ENCODE peak calls at places on chromosomes 2 and 18, in eight cellular contexts. X, H, O, W, F, E, N and T are unnamed samples.

GRCh38 chr18:49368876-49369440 is 91.5 kb downstream of the DYM start:
- DNase-seq in X (no peak), H (no peak), O (peak), W (no peak), F (no peak), E (no peak), N (no peak), T (no peak)

GRCh38 chr2:212539145-212539880 is 711 bp upstream of the ERBB4 start:
- DNase-seq in X (no peak), H (peak), O (no peak), W (no peak), F (peak), E (no peak), N (peak), T (no peak)

GRCh38 chr2:110869472-110870446 is 137.4 kb downstream of the ACOXL start:
- DNase-seq in X (no peak), H (no peak), O (peak), W (peak), F (peak), E (no peak), N (no peak), T (no peak)

GRCh38 chr2:145845923-145846322 is 1326.0 kb upstream of the ZEB2 start:
- DNase-seq in X (no peak), H (no peak), O (no peak), W (no peak), F (no peak), E (no peak), N (no peak), T (no peak)

GRCh38 chr2:207163053-207163814 is 2.5 kb downstream of the KLF7 start:
- DNase-seq in X (peak), H (no peak), O (peak), W (peak), F (no peak), E (no peak), N (no peak), T (no peak)

GRCh38 chr2:238389985-238390682 is 36.6 kb upstream of the ASB1 start:
- DNase-seq in X (no peak), H (peak), O (no peak), W (peak), F (peak), E (no peak), N (no peak), T (no peak)

GRCh38 chr2:95275151-95275515 is 884 bp downstream of the PROM2 start:
- DNase-seq in X (no peak), H (no peak), O (no peak), W (no peak), F (no peak), E (no peak), N (no peak), T (no peak)

GRCh38 chr2:44715671-44716077 is 225.8 kb upstream of the SIX3 start:
- DNase-seq in X (peak), H (no peak), O (peak), W (peak), F (peak), E (no peak), N (peak), T (no peak)

GRCh38 chr2:236872015-236872414 is 213.7 kb upstream of the COPS8 start:
- DNase-seq in X (no peak), H (peak), O (no peak), W (no peak), F (no peak), E (no peak), N (no peak), T (no peak)

GRCh38 chr2:163701399-163702195 is 34.2 kb downstream of the FIGN start:
- DNase-seq in X (no peak), H (no peak), O (no peak), W (peak), F (no peak), E (no peak), N (no peak), T (no peak)

GRCh38 chr2:17095340-17095739 is 422.9 kb downstream of the RAD51AP2 start:
- DNase-seq in X (no peak), H (no peak), O (no peak), W (no peak), F (no peak), E (no peak), N (no peak), T (no peak)

GRCh38 chr2:195543902-195544894 is 112.8 kb upstream of the SLC39A10 start:
- DNase-seq in X (peak), H (no peak), O (peak), W (peak), F (no peak), E (no peak), N (no peak), T (no peak)

GRCh38 chr2:33598472-33599174 is 476 bp downstream of the FAM98A start:
- DNase-seq in X (peak), H (peak), O (peak), W (peak), F (peak), E (peak), N (peak), T (peak)

GRCh38 chr18:79136742-79137141 is 67.5 kb downstream of the ATP9B start:
- DNase-seq in X (no peak), H (no peak), O (peak), W (no peak), F (no peak), E (peak), N (no peak), T (no peak)

GRCh38 chr18:23926590-23926989 is 88.0 kb upstream of the TTC39C start:
- DNase-seq in X (no peak), H (no peak), O (no peak), W (no peak), F (no peak), E (no peak), N (no peak), T (no peak)

GRCh38 chr2:217396586-217396985 is 536.7 kb upstream of the TNP1 start:
- DNase-seq in X (no peak), H (no peak), O (no peak), W (no peak), F (no peak), E (no peak), N (no peak), T (no peak)

GRCh38 chr18:58892536-58892935 is 27.9 kb downstream of the ZNF532 start:
- DNase-seq in X (no peak), H (no peak), O (no peak), W (no peak), F (no peak), E (no peak), N (no peak), T (no peak)

GRCh38 chr18:5601188-5601624 is 57.4 kb upstream of the EPB41L3 start:
- DNase-seq in X (no peak), H (no peak), O (no peak), W (no peak), F (peak), E (no peak), N (no peak), T (no peak)

GRCh38 chr2:3354986-3355385 is 22.6 kb downstream of the EIPR1 start:
- DNase-seq in X (no peak), H (no peak), O (no peak), W (no peak), F (no peak), E (no peak), N (no peak), T (no peak)

GRCh38 chr18:50590625-50591024 is 30.7 kb downstream of the MAPK4 start:
- DNase-seq in X (no peak), H (no peak), O (no peak), W (no peak), F (no peak), E (no peak), N (no peak), T (no peak)

GRCh38 chr2:27980242-27980641 is 89.7 kb downstream of the BABAM2 start:
- DNase-seq in X (no peak), H (no peak), O (peak), W (no peak), F (no peak), E (no peak), N (no peak), T (no peak)

GRCh38 chr18:47174545-47175116 is 1.5 kb downstream of the IER3IP1 start:
- DNase-seq in X (no peak), H (no peak), O (no peak), W (no peak), F (no peak), E (no peak), N (no peak), T (no peak)

GRCh38 chr2:201118957-201119848 is 3.2 kb downstream of the CFLAR start:
- DNase-seq in X (no peak), H (no peak), O (peak), W (peak), F (peak), E (peak), N (no peak), T (no peak)

DNA sequence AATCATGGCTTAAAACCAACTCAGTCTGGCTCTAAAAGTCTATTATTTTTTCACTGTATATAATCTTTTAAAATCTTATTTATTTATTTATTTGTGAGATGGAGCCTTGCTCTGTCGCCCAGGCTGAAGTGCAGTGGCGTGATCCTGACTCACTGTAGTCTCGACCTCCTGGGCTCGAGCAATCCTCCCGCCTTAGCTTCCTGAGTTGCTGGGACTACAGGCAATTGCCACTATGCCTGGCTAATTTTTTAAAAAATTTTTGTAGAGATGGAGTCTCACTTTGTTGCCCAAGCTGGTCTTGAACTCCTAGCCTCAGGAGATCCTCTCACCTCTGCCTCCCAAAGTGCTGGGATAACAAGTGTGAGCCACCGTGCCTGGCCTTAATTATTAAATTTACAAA is 14.5 kb downstream of the GORASP2 start:
- DNase-seq in X (no peak), H (no peak), O (no peak), W (no peak), F (no peak), E (no peak), N (no peak), T (no peak)
- H3K4me3 ChIP-seq in X (no peak), H (no peak), O (no peak), W (no peak), F (no peak), E (no peak), N (no peak), T (no peak)

GRCh38 chr2:133633309-133633708 is 65.0 kb upstream of the NCKAP5 start:
- DNase-seq in X (no peak), H (no peak), O (no peak), W (no peak), F (no peak), E (no peak), N (no peak), T (no peak)

GRCh38 chr2:133635115-133635514 is 66.9 kb upstream of the NCKAP5 start:
- DNase-seq in X (no peak), H (no peak), O (no peak), W (peak), F (no peak), E (no peak), N (no peak), T (no peak)

GRCh38 chr2:133636287-133636686 is 68.0 kb upstream of the NCKAP5 start:
- DNase-seq in X (no peak), H (no peak), O (no peak), W (no peak), F (no peak), E (no peak), N (no peak), T (no peak)

GRCh38 chr2:133633851-133634250 is 65.6 kb upstream of the NCKAP5 start:
- DNase-seq in X (no peak), H (no peak), O (peak), W (peak), F (no peak), E (no peak), N (no peak), T (no peak)
- H3K4me3 ChIP-seq in X (no peak), H (no peak), O (no peak), W (no peak), F (no peak), E (no peak), N (no peak), T (no peak)

GRCh38 chr2:38415761-38416291 is 38.8 kb upstream of the ATL2 start:
- DNase-seq in X (no peak), H (no peak), O (no peak), W (no peak), F (no peak), E (no peak), N (no peak), T (no peak)

GRCh38 chr2:38421274-38422056 is 44.4 kb upstream of the ATL2 start:
- DNase-seq in X (no peak), H (no peak), O (no peak), W (no peak), F (no peak), E (no peak), N (no peak), T (no peak)

GRCh38 chr2:38415023-38415422 is 38.0 kb upstream of the ATL2 start:
- DNase-seq in X (no peak), H (no peak), O (no peak), W (no peak), F (no peak), E (no peak), N (no peak), T (no peak)

GRCh38 chr2:38417745-38418689 is 40.9 kb upstream of the ATL2 start:
- DNase-seq in X (no peak), H (no peak), O (no peak), W (no peak), F (no peak), E (no peak), N (no peak), T (no peak)

DNA sequence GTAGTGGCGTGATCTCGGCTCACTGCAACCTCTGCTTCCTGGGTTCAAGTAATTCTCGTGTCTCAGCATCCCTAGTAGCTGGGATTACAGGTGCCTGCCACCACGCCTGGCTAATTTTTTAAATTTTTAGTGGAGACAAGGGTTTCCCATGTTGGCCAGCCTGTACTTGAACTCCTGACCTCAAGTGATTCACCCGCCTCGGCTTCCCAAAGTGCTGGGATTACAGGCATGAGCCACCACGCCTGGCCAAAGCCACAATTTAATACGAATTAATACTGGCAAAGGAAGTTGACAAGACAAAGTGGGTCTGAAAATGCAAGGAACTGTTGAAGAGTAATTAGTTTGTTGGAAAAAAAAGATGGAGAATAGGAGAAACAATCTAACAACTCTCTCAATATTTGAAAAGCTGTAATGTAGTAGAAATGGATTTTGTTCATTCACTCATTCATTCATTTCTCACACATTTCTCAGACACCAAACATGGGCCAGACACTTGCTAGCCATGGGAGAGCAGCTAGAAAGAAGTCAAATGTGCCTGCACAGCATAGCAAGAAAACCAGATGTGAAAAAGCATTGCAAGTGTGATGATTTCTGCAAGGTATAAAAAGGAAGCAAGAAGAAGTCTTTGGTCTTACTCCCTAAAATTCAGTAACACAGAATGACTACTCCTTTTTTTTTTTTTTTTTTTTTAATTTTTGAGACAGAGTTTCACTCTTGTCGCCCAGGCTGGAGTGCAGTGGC is 39.4 kb upstream of the ATL2 start:
- DNase-seq in X (no peak), H (no peak), O (no peak), W (no peak), F (no peak), E (no peak), N (no peak), T (no peak)
- H3K4me3 ChIP-seq in X (no peak), H (no peak), O (no peak), W (no peak), F (no peak), E (no peak), N (no peak), T (no peak)

GRCh38 chr2:20218331-20219320 is 6.3 kb downstream of the SDC1 start:
- DNase-seq in X (no peak), H (no peak), O (no peak), W (no peak), F (no peak), E (no peak), N (no peak), T (no peak)
- H3K4me3 ChIP-seq in X (no peak), H (no peak), O (no peak), W (no peak), F (no peak), E (no peak), N (no peak), T (no peak)

GRCh38 chr2:173092844-173093402 is 17.3 kb downstream of the MAP3K20 start:
- DNase-seq in X (no peak), H (no peak), O (no peak), W (no peak), F (no peak), E (no peak), N (no peak), T (no peak)

GRCh38 chr2:173087793-173088493 is 12.3 kb downstream of the MAP3K20 start:
- DNase-seq in X (no peak), H (no peak), O (no peak), W (no peak), F (no peak), E (no peak), N (no peak), T (no peak)

GRCh38 chr2:173094731-173095130 is 19.1 kb downstream of the MAP3K20 start:
- DNase-seq in X (no peak), H (no peak), O (no peak), W (no peak), F (no peak), E (no peak), N (no peak), T (no peak)

GRCh38 chr2:173090291-173090877 is 14.7 kb downstream of the MAP3K20 start:
- DNase-seq in X (no peak), H (no peak), O (peak), W (peak), F (peak), E (no peak), N (no peak), T (no peak)

GRCh38 chr2:173090973-173091660 is 15.5 kb downstream of the MAP3K20 start:
- DNase-seq in X (no peak), H (no peak), O (no peak), W (no peak), F (no peak), E (no peak), N (no peak), T (no peak)
- H3K4me3 ChIP-seq in X (no peak), H (no peak), O (no peak), W (no peak), F (no peak), E (no peak), N (no peak), T (no peak)

DNA sequence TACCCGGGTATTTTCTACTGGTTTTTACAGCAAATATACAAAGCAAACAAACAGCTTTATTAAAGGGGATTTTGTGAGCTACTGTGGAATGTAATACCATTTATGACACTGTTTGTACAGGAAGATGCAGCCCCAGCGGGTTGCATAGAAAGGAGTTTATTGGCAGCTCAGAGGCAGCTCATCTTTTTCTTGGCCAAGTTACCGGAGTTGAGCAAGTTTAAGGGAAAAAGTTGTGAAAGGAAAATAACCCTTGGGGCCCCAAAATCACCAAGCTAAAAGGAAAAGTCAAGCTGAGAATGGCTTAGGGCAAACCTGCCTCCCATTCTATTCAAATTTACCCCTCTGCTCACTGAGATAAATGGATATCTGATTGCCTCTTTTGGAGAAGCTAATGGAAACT is 60.8 kb downstream of the MOB4 start:
- DNase-seq in X (peak), H (no peak), O (peak), W (peak), F (no peak), E (no peak), N (no peak), T (no peak)
- H3K4me3 ChIP-seq in X (no peak), H (no peak), O (no peak), W (no peak), F (no peak), E (no peak), N (no peak), T (no peak)

GRCh38 chr2:109256111-109256510 is 127.1 kb downstream of the SH3RF3 start:
- DNase-seq in X (no peak), H (no peak), O (no peak), W (no peak), F (no peak), E (no peak), N (no peak), T (no peak)

GRCh38 chr2:109254174-109254904 is 125.3 kb downstream of the SH3RF3 start:
- DNase-seq in X (no peak), H (no peak), O (no peak), W (no peak), F (no peak), E (no peak), N (no peak), T (peak)

GRCh38 chr2:109256921-109257320 is 127.9 kb downstream of the SH3RF3 start:
- DNase-seq in X (no peak), H (no peak), O (no peak), W (peak), F (no peak), E (no peak), N (no peak), T (no peak)

GRCh38 chr2:109257653-109258052 is 128.6 kb downstream of the SH3RF3 start:
- DNase-seq in X (no peak), H (no peak), O (no peak), W (peak), F (no peak), E (no peak), N (no peak), T (no peak)

GRCh38 chr2:109255594-109255993 is 126.6 kb downstream of the SH3RF3 start:
- DNase-seq in X (no peak), H (no peak), O (no peak), W (no peak), F (no peak), E (no peak), N (no peak), T (no peak)
- H3K4me3 ChIP-seq in X (no peak), H (no peak), O (no peak), W (no peak), F (no peak), E (no peak), N (no peak), T (no peak)